ENCODE peak calls at places on chromosome 11, in six cellular contexts. U is A549; Y is CD8-positive, alpha-beta memory T cell; F is DND-41; I is heart right ventricle; G is transverse colon. K is an unnamed sample. For H3K9me3, the result is how much of the 10 kb centered on the place peaks cover.

GRCh38 chr11:134585666-134586285 is 173.7 kb upstream of the B3GAT1 start:
- DNase-seq in G (no peak), Y (no peak), U (no peak), I (no peak), F (peak), K (no peak)

GRCh38 chr11:35579557-35580396 is 38.5 kb upstream of the FJX1 start:
- DNase-seq in F (no peak), Y (no peak), U (peak), I (no peak), G (no peak), K (no peak)

GRCh38 chr11:57917632-57918031 is 106.0 kb upstream of the OR9Q1 start:
- DNase-seq in F (no peak), Y (no peak), G (no peak), I (no peak), U (no peak), K (no peak)

GRCh38 chr11:69664103-69664775 is 10.9 kb downstream of the LTO1 start:
- DNase-seq in G (no peak), I (no peak), Y (no peak), F (no peak), U (no peak), K (no peak)

GRCh38 chr11:60625262-60625661 is 74.2 kb upstream of the MS4A8 start:
- DNase-seq in U (peak), I (no peak), Y (no peak), F (no peak), G (no peak), K (no peak)

GRCh38 chr11:67270256-67271211 is 4.3 kb downstream of the GRK2 start:
- DNase-seq in I (peak), Y (no peak), G (peak), U (no peak), F (peak), K (peak)

GRCh38 chr11:34146866-34147265 is 41.4 kb downstream of the NAT10 start:
- DNase-seq in G (no peak), I (no peak), U (no peak), Y (no peak), F (no peak), K (no peak)

GRCh38 chr11:126007263-126007662 is 55.4 kb downstream of the CDON start:
- DNase-seq in F (no peak), Y (no peak), U (peak), I (no peak), G (no peak), K (no peak)

GRCh38 chr11:40186401-40187091 is 1272.9 kb downstream of the LRRC4C start:
- DNase-seq in G (no peak), U (no peak), I (no peak), Y (no peak), F (no peak), K (no peak)

GRCh38 chr11:62879554-62879953 is 1.1 kb upstream of the SLC3A2 start:
- DNase-seq in G (no peak), F (no peak), Y (no peak), U (no peak), I (no peak), K (no peak)

GRCh38 chr11:76610371-76610770 is 60.2 kb downstream of the LRRC32 start:
- DNase-seq in G (no peak), I (peak), F (no peak), U (no peak), Y (no peak), K (no peak)

GRCh38 chr11:71420455-71421241 is 27.5 kb downstream of the DHCR7 start:
- DNase-seq in U (peak), F (peak), Y (no peak), G (peak), I (no peak), K (no peak)

GRCh38 chr11:103584021-103584420 is 452.4 kb upstream of the DDI1 start:
- DNase-seq in F (no peak), G (no peak), U (no peak), I (no peak), Y (no peak), K (no peak)

GRCh38 chr11:74735566-74735965 is 4.3 kb upstream of the CHRDL2 start:
- DNase-seq in F (no peak), I (no peak), Y (no peak), G (no peak), U (no peak), K (no peak)

GRCh38 chr11:107136892-107137291 is 118.6 kb upstream of the GUCY1A2 start:
- DNase-seq in G (no peak), F (no peak), U (no peak), I (no peak), Y (no peak), K (no peak)

GRCh38 chr11:44604171-44604581 is 38.7 kb downstream of the CD82 start:
- DNase-seq in U (no peak), Y (no peak), F (no peak), G (no peak), I (no peak), K (no peak)

GRCh38 chr11:68505596-68505995 is 45.0 kb downstream of the PPP6R3 start:
- DNase-seq in I (no peak), Y (no peak), U (no peak), G (no peak), F (no peak), K (no peak)

GRCh38 chr11:121291896-121292502 is 572 bp upstream of the SC5D start:
- DNase-seq in U (no peak), F (no peak), G (peak), Y (no peak), I (no peak), K (no peak)

GRCh38 chr11:61041755-61042518 is 60.4 kb upstream of the CD5 start:
- DNase-seq in U (peak), I (peak), F (peak), G (peak), Y (peak), K (peak)

GRCh38 chr11:60844870-60845221 is 2.9 kb downstream of the CCDC86 start:
- DNase-seq in F (no peak), G (no peak), U (no peak), I (no peak), Y (no peak), K (no peak)

GRCh38 chr11:108592591-108593213 is 866 bp downstream of the EXPH5 start:
- DNase-seq in F (peak), Y (peak), G (peak), I (peak), U (no peak), K (peak)

GRCh38 chr11:117509543-117509942 is 181.9 kb downstream of the CEP164 start:
- DNase-seq in Y (no peak), I (no peak), F (no peak), U (no peak), G (no peak), K (no peak)

GRCh38 chr11:132142102-132142501 is 771.7 kb downstream of the NTM start:
- DNase-seq in F (no peak), G (no peak), I (no peak), Y (no peak), U (no peak), K (no peak)
- H3K9me3 ChIP-seq in F (under half), G (under half), I (under half), Y (under half), U (under half), K (under half)

GRCh38 chr11:114614127-114614720 is 18.6 kb upstream of the NXPE4 start:
- DNase-seq in F (no peak), I (no peak), Y (no peak), U (no peak), G (no peak), K (no peak)

GRCh38 chr11:114615448-114616361 is 20.1 kb upstream of the NXPE4 start:
- DNase-seq in F (no peak), U (no peak), G (no peak), I (no peak), Y (no peak), K (no peak)

GRCh38 chr11:114610550-114610949 is 15.0 kb upstream of the NXPE4 start:
- DNase-seq in F (no peak), U (no peak), I (no peak), Y (no peak), G (no peak), K (no peak)

GRCh38 chr11:114610984-114611944 is 15.7 kb upstream of the NXPE4 start:
- DNase-seq in I (no peak), G (no peak), Y (no peak), F (no peak), U (peak), K (no peak)

GRCh38 chr11:114612686-114613085 is 17.1 kb upstream of the NXPE4 start:
- DNase-seq in Y (no peak), U (no peak), G (no peak), I (no peak), F (no peak), K (no peak)
- H3K9me3 ChIP-seq in Y (under half), U (under half), G (under half), I (under half), F (half or more), K (under half)

GRCh38 chr11:10005955-10006525 is 288.0 kb downstream of the SBF2 start:
- DNase-seq in I (no peak), U (no peak), F (no peak), Y (no peak), G (no peak), K (no peak)
- H3K9me3 ChIP-seq in I (under half), U (under half), F (under half), Y (under half), G (under half), K (under half)

DNA sequence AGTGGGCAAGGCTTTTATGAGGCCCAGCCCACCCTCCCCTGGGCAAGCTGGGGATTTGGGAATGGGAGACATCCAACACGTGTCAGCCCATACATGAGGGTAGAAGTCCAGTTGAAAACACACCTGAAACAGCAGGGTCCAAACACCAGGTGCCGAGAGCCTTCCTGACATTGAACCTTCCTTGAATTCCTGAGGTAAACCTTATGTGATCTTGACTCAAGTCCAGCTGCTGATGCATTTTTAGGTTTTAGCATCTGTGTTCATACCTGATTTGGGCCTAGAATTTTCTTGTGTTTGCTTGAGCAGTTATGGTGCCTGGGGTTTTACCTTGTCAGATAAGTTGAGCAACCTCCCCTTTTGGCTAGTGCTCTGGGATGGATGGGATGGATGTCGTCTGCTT is 66.3 kb downstream of the CDKN1C start:
- DNase-seq in I (no peak), U (no peak), Y (no peak), G (no peak), F (no peak), K (no peak)
- H3K9me3 ChIP-seq in I (under half), U (under half), Y (under half), G (under half), F (half or more), K (under half)

K was measured in naive thymus-derived CD4-positive, alpha-beta T cell.